ENCODE peak calls at places on chromosome 4, in ten cellular contexts. One of them, this sample, is unnamed.

GRCh38 chr4:113974467-113974866 is 5.0 kb downstream of the ARSJ start:
- DNase-seq in NCI-H2081: no peak
- DNase-seq in stimulated activated CD4-positive, alpha-beta T cell treated with anti-CD3 and anti-CD28 coated beads, TNF-alpha, amount 100 ng/mL, for 24 hours: no peak
- DNase-seq in neural progenitor cell: no peak
- DNase-seq in pancreas: no peak
- DNase-seq in endothelial cell of umbilical vein: no peak
- DNase-seq in dermis microvascular lymphatic vessel endothelial cell: no peak
- DNase-seq in renal cortical epithelial cell: no peak
- DNase-seq in GM19239: no peak
- DNase-seq in GM04504: no peak
- DNase-seq in this sample: no peak

GRCh38 chr4:80922951-80923350 is 107.6 kb upstream of the BMP3 start:
- DNase-seq in GM19239: no peak
- DNase-seq in endothelial cell of umbilical vein: no peak
- DNase-seq in stimulated activated CD4-positive, alpha-beta T cell treated with anti-CD3 and anti-CD28 coated beads, TNF-alpha, amount 100 ng/mL, for 24 hours: no peak
- DNase-seq in renal cortical epithelial cell: no peak
- DNase-seq in NCI-H2081: no peak
- DNase-seq in pancreas: no peak
- DNase-seq in neural progenitor cell: peak
- DNase-seq in dermis microvascular lymphatic vessel endothelial cell: no peak
- DNase-seq in GM04504: no peak
- DNase-seq in this sample: no peak

GRCh38 chr4:181148470-181148869 is 1094.7 kb upstream of the TENM3 start:
- DNase-seq in pancreas: no peak
- DNase-seq in endothelial cell of umbilical vein: no peak
- DNase-seq in GM04504: no peak
- DNase-seq in NCI-H2081: no peak
- DNase-seq in GM19239: no peak
- DNase-seq in renal cortical epithelial cell: no peak
- DNase-seq in dermis microvascular lymphatic vessel endothelial cell: no peak
- DNase-seq in neural progenitor cell: no peak
- DNase-seq in stimulated activated CD4-positive, alpha-beta T cell treated with anti-CD3 and anti-CD28 coated beads, TNF-alpha, amount 100 ng/mL, for 24 hours: no peak
- DNase-seq in this sample: no peak

GRCh38 chr4:5455003-5455585 is 253.3 kb downstream of the EVC2 start:
- DNase-seq in GM19239: no peak
- DNase-seq in renal cortical epithelial cell: no peak
- DNase-seq in endothelial cell of umbilical vein: no peak
- DNase-seq in GM04504: no peak
- DNase-seq in pancreas: no peak
- DNase-seq in stimulated activated CD4-positive, alpha-beta T cell treated with anti-CD3 and anti-CD28 coated beads, TNF-alpha, amount 100 ng/mL, for 24 hours: no peak
- DNase-seq in NCI-H2081: no peak
- DNase-seq in dermis microvascular lymphatic vessel endothelial cell: no peak
- DNase-seq in neural progenitor cell: no peak
- DNase-seq in this sample: no peak

GRCh38 chr4:36138221-36138620 is 106.1 kb downstream of the ARAP2 start:
- DNase-seq in GM19239: no peak
- DNase-seq in GM04504: no peak
- DNase-seq in pancreas: no peak
- DNase-seq in renal cortical epithelial cell: peak
- DNase-seq in dermis microvascular lymphatic vessel endothelial cell: no peak
- DNase-seq in stimulated activated CD4-positive, alpha-beta T cell treated with anti-CD3 and anti-CD28 coated beads, TNF-alpha, amount 100 ng/mL, for 24 hours: no peak
- DNase-seq in neural progenitor cell: no peak
- DNase-seq in NCI-H2081: no peak
- DNase-seq in endothelial cell of umbilical vein: no peak
- DNase-seq in this sample: no peak

GRCh38 chr4:150327262-150327780 is 249.1 kb downstream of the DCLK2 start:
- DNase-seq in NCI-H2081: no peak
- DNase-seq in neural progenitor cell: no peak
- DNase-seq in pancreas: no peak
- DNase-seq in endothelial cell of umbilical vein: no peak
- DNase-seq in GM19239: no peak
- DNase-seq in GM04504: no peak
- DNase-seq in renal cortical epithelial cell: no peak
- DNase-seq in dermis microvascular lymphatic vessel endothelial cell: no peak
- DNase-seq in stimulated activated CD4-positive, alpha-beta T cell treated with anti-CD3 and anti-CD28 coated beads, TNF-alpha, amount 100 ng/mL, for 24 hours: no peak
- DNase-seq in this sample: no peak

GRCh38 chr4:15303052-15303641 is 124.7 kb upstream of the C1QTNF7 start:
- DNase-seq in stimulated activated CD4-positive, alpha-beta T cell treated with anti-CD3 and anti-CD28 coated beads, TNF-alpha, amount 100 ng/mL, for 24 hours: no peak
- DNase-seq in NCI-H2081: no peak
- DNase-seq in renal cortical epithelial cell: peak
- DNase-seq in dermis microvascular lymphatic vessel endothelial cell: no peak
- DNase-seq in endothelial cell of umbilical vein: no peak
- DNase-seq in neural progenitor cell: no peak
- DNase-seq in GM19239: no peak
- DNase-seq in pancreas: no peak
- DNase-seq in GM04504: peak
- DNase-seq in this sample: no peak

GRCh38 chr4:5474756-5475155 is 233.6 kb downstream of the EVC2 start:
- DNase-seq in stimulated activated CD4-positive, alpha-beta T cell treated with anti-CD3 and anti-CD28 coated beads, TNF-alpha, amount 100 ng/mL, for 24 hours: no peak
- DNase-seq in GM04504: peak
- DNase-seq in pancreas: no peak
- DNase-seq in GM19239: no peak
- DNase-seq in dermis microvascular lymphatic vessel endothelial cell: no peak
- DNase-seq in NCI-H2081: no peak
- DNase-seq in endothelial cell of umbilical vein: no peak
- DNase-seq in renal cortical epithelial cell: peak
- DNase-seq in neural progenitor cell: no peak
- DNase-seq in this sample: no peak

GRCh38 chr4:7389719-7390118 is 45.0 kb downstream of the PSAPL1 start:
- DNase-seq in neural progenitor cell: no peak
- DNase-seq in dermis microvascular lymphatic vessel endothelial cell: no peak
- DNase-seq in endothelial cell of umbilical vein: no peak
- DNase-seq in NCI-H2081: no peak
- DNase-seq in GM04504: no peak
- DNase-seq in GM19239: no peak
- DNase-seq in renal cortical epithelial cell: no peak
- DNase-seq in stimulated activated CD4-positive, alpha-beta T cell treated with anti-CD3 and anti-CD28 coated beads, TNF-alpha, amount 100 ng/mL, for 24 hours: no peak
- DNase-seq in pancreas: peak
- DNase-seq in this sample: no peak

GRCh38 chr4:86500527-86500926 is 93.6 kb upstream of the PTPN13 start:
- DNase-seq in pancreas: no peak
- DNase-seq in stimulated activated CD4-positive, alpha-beta T cell treated with anti-CD3 and anti-CD28 coated beads, TNF-alpha, amount 100 ng/mL, for 24 hours: no peak
- DNase-seq in dermis microvascular lymphatic vessel endothelial cell: no peak
- DNase-seq in GM19239: no peak
- DNase-seq in NCI-H2081: no peak
- DNase-seq in renal cortical epithelial cell: peak
- DNase-seq in endothelial cell of umbilical vein: no peak
- DNase-seq in neural progenitor cell: no peak
- DNase-seq in GM04504: no peak
- DNase-seq in this sample: no peak

This sample was measured in NCI-H345.